ENCODE peak calls at places on chromosomes 6 and 20, in eight cellular contexts. B is fibroblast of mammary gland; W is pancreas; Q is stomach; R is psoas muscle; O is CD8-positive, alpha-beta T cell; U is HCT116; X is lower leg skin. Z is an unnamed sample.

GRCh38 chr6:78093861-78094360 is 441.1 kb downstream of the MEI4 start:
- DNase-seq in B (no peak), W (no peak), Q (no peak), R (no peak), O (no peak), U (no peak), X (no peak), Z (no peak)

GRCh38 chr6:111530777-111531176 is 47.8 kb upstream of the REV3L start:
- DNase-seq in B (no peak), W (no peak), Q (no peak), R (no peak), O (no peak), U (no peak), X (no peak), Z (no peak)

GRCh38 chr6:44956426-44956825 is 371.7 kb upstream of the RUNX2 start:
- DNase-seq in B (peak), W (no peak), Q (no peak), R (no peak), O (no peak), U (no peak), X (no peak), Z (no peak)

GRCh38 chr6:149929422-149929821 is 6.5 kb upstream of the RAET1G start:
- DNase-seq in B (no peak), W (no peak), Q (no peak), R (no peak), O (no peak), U (no peak), X (no peak), Z (no peak)

GRCh38 chr6:21348462-21349195 is 244.9 kb upstream of the SOX4 start:
- DNase-seq in B (peak), W (no peak), Q (no peak), R (peak), O (no peak), U (no peak), X (peak), Z (peak)

GRCh38 chr6:12718025-12718424 is 1.5 kb downstream of the PHACTR1 start:
- DNase-seq in B (no peak), W (no peak), Q (no peak), R (no peak), O (no peak), U (no peak), X (no peak), Z (peak)

GRCh38 chr20:25541676-25542075 is 43.7 kb downstream of the NINL start:
- DNase-seq in B (peak), W (no peak), Q (no peak), R (no peak), O (no peak), U (no peak), X (no peak), Z (no peak)

GRCh38 chr6:144064402-144064830 is 31.0 kb downstream of the SF3B5 start:
- DNase-seq in B (no peak), W (peak), Q (peak), R (peak), O (peak), U (no peak), X (no peak), Z (no peak)

GRCh38 chr6:5787054-5787720 is 219.5 kb downstream of the NRN1 start:
- DNase-seq in B (no peak), W (no peak), Q (no peak), R (no peak), O (no peak), U (no peak), X (no peak), Z (no peak)

GRCh38 chr6:71531841-71532240 is 243.2 kb downstream of the OGFRL1 start:
- DNase-seq in B (no peak), W (no peak), Q (no peak), R (no peak), O (no peak), U (no peak), X (no peak), Z (no peak)

GRCh38 chr6:25403150-25403549 is 124.0 kb downstream of the CARMIL1 start:
- DNase-seq in B (no peak), W (no peak), Q (no peak), R (no peak), O (no peak), U (no peak), X (no peak), Z (no peak)

GRCh38 chr6:114740547-114740946 is 397.7 kb upstream of the HS3ST5 start:
- DNase-seq in B (no peak), W (no peak), Q (no peak), R (no peak), O (no peak), U (no peak), X (no peak), Z (peak)

GRCh38 chr20:44231713-44232468 is 15.2 kb upstream of the GDAP1L1 start:
- DNase-seq in B (no peak), W (no peak), Q (no peak), R (no peak), O (no peak), U (no peak), X (no peak), Z (no peak)

GRCh38 chr20:10652660-10653191 is 21.1 kb downstream of the JAG1 start:
- DNase-seq in B (no peak), W (no peak), Q (no peak), R (no peak), O (no peak), U (no peak), X (no peak), Z (no peak)

GRCh38 chr6:44009425-44010321 is 117.6 kb downstream of the MRPL14 start:
- DNase-seq in B (peak), W (peak), Q (peak), R (no peak), O (no peak), U (no peak), X (no peak), Z (no peak)

GRCh38 chr20:3922223-3922982 is 33.2 kb downstream of the PANK2 start:
- DNase-seq in B (no peak), W (no peak), Q (no peak), R (no peak), O (no peak), U (no peak), X (no peak), Z (no peak)

GRCh38 chr6:118168421-118168820 is 261.4 kb downstream of the SLC35F1 start:
- DNase-seq in B (no peak), W (no peak), Q (no peak), R (no peak), O (no peak), U (no peak), X (no peak), Z (no peak)

GRCh38 chr6:41966961-41967311 is 25.3 kb upstream of the CCND3 start:
- DNase-seq in B (peak), W (no peak), Q (no peak), R (no peak), O (no peak), U (peak), X (no peak), Z (no peak)

GRCh38 chr6:41706876-41707564 is 28.4 kb downstream of the TFEB start:
- DNase-seq in B (peak), W (no peak), Q (no peak), R (peak), O (no peak), U (no peak), X (peak), Z (no peak)

GRCh38 chr6:85357651-85358050 is 92.2 kb upstream of the NT5E start:
- DNase-seq in B (no peak), W (no peak), Q (no peak), R (no peak), O (no peak), U (no peak), X (no peak), Z (no peak)

GRCh38 chr6:113634352-113635163 is 222.6 kb upstream of the MARCKS start:
- DNase-seq in B (peak), W (no peak), Q (no peak), R (no peak), O (no peak), U (no peak), X (no peak), Z (no peak)

GRCh38 chr6:24950210-24950941 is 14.6 kb upstream of the RIPOR2 start:
- DNase-seq in B (no peak), W (no peak), Q (no peak), R (no peak), O (no peak), U (no peak), X (no peak), Z (no peak)

GRCh38 chr20:61896058-61896961 is 169.4 kb downstream of the TAF4 start:
- DNase-seq in B (peak), W (peak), Q (peak), R (no peak), O (peak), U (peak), X (no peak), Z (no peak)

GRCh38 chr6:17945111-17945510 is 42.3 kb downstream of the KIF13A start:
- DNase-seq in B (peak), W (no peak), Q (no peak), R (no peak), O (no peak), U (no peak), X (no peak), Z (no peak)

GRCh38 chr6:119482850-119483285 is 133.3 kb upstream of the MAN1A1 start:
- DNase-seq in B (no peak), W (no peak), Q (peak), R (no peak), O (no peak), U (no peak), X (no peak), Z (no peak)

GRCh38 chr6:109807881-109808280 is 116.8 kb downstream of the FIG4 start:
- DNase-seq in B (no peak), W (no peak), Q (no peak), R (no peak), O (no peak), U (no peak), X (no peak), Z (no peak)

GRCh38 chr20:41173161-41173721 is 35.9 kb downstream of the PLCG1 start:
- DNase-seq in B (peak), W (peak), Q (peak), R (peak), O (peak), U (peak), X (peak), Z (no peak)
- TF ChIP-seq CTCF in B (peak), W (peak), Q (peak), R (peak), O (peak), U (peak), X (no peak), Z (peak)

DNA sequence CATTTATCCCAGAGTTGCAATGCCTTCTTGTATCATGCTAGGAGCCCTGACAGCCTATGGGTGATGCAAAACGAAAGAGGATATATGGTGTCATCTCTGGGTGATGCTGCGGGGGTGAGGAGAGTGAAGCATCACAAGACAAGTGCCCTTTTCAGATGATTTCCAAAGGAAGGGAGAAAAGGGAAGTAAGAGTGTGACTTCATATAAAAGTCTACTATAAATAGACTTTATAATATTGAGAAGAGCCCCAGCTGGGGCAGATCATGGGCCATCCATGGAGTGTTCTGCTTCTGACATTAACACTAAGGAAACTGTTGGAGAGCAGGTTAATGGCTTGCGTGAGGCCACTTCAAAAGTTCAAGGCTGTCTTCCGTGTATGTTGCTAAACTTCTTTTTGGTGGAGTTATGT is 4.4 kb downstream of the CD83 start:
- DNase-seq in B (no peak), W (no peak), Q (no peak), R (no peak), O (no peak), U (no peak), X (peak), Z (no peak)
- H3K4me3 ChIP-seq in B (no peak), W (no peak), Q (no peak), R (no peak), O (no peak), U (no peak), X (no peak), Z (no peak)

DNA sequence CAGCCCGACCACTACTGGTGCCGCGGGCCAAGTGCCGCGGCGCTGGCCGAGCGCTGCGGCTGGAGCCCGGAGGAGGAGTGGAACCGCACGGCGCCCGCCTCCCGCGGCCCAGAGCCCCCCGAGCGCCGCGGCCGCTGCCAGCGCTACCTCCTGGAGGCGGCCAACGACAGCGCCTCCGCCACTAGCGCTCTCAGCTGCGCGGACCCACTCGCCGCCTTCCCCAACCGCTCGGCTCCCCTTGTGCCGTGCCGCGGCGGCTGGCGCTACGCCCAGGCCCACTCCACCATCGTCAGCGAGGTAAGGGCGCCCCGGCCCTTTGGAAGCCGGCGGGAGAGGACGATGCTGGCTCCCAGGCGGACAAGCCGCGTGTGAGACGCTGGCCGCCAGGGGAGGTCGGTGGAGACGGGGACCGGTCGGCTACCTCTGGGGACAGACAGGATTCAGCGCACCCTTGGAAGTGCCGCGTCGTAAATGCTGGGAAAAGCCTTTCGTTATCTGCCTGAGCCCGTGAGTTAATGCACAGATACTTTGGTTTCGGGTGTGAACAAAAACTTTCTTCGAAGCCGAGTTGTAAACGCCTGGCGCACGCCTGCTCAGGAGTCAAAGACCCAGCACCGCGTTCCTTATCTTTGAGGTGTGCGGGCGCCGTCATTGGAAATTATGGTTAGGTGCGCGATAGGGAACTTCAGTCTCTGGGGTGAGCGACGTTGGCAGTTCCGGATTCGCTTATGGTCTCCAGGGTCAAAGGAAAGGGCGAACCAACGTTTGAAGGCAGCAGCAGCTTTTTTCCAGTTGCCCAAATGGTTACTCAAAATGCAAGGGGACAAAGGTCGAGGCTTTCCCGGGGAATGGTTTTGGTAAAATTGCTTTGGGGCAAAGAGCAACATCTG is 619 bp downstream of the SLC22A3 start:
- DNase-seq in B (no peak), W (peak), Q (peak), R (peak), O (no peak), U (no peak), X (no peak), Z (no peak)
- TF ChIP-seq CTCF in B (no peak), W (no peak), Q (no peak), R (peak), O (no peak), U (no peak), X (no peak), Z (peak)

GRCh38 chr6:161356167-161356844 is 82.4 kb upstream of the AGPAT4 start:
- DNase-seq in B (no peak), W (no peak), Q (no peak), R (no peak), O (no peak), U (no peak), X (no peak), Z (no peak)
- H3K4me3 ChIP-seq in B (no peak), W (no peak), Q (no peak), R (no peak), O (no peak), U (no peak), X (no peak), Z (no peak)

GRCh38 chr6:27605401-27606342 is 132.8 kb upstream of the ZNF184 start:
- DNase-seq in B (peak), W (no peak), Q (no peak), R (no peak), O (no peak), U (peak), X (no peak), Z (peak)

GRCh38 chr6:27611451-27611850 is 138.5 kb upstream of the ZNF184 start:
- DNase-seq in B (no peak), W (no peak), Q (no peak), R (no peak), O (no peak), U (no peak), X (no peak), Z (no peak)

GRCh38 chr6:27604986-27605385 is 132.1 kb upstream of the ZNF184 start:
- DNase-seq in B (peak), W (no peak), Q (no peak), R (no peak), O (no peak), U (no peak), X (no peak), Z (no peak)

DNA sequence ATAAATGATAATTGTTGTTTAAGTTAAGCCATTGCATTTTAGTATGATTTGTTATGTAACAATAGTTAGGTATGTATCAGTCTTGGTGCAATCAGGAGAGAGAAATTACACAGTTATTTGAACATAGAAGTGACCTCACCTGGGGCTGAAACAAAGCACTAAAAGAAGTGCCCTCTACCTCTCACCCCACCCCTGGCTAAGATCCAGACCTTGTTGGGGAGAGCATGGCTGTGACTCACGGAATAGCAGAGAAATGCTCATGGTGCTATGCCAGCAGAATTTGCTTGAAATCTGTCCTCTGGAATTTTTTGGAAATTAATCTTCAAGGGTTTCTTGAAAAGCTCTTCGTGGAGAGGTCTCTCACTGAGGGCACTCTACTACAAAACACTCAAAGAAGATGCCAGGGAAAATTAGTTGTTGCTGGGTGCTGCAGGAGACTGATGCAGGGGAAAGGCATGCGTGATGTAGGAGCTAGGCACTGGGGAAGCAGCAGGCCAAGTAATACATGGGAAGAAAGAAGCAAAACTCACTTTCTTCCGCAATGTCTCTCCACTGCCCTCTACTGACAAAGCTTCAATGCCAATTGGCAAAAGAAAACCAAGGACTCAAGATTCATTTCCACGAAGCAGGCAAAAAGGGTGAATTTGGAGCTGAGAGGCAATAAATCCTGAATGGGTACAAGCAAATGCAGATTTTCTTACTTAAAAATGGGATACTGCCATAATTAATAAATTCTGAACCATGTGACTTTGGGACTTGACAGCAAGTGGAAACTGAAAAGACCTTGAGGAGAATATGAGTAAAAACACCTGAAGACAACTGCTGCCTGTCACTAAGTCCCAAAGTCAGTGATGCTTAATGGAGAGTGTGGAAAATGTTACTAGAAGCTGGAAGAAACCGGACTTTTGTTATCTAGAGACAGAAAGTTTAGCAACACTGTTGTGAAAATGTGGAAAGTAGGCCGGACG is 136.3 kb upstream of the ZNF184 start:
- DNase-seq in B (peak), W (no peak), Q (no peak), R (no peak), O (no peak), U (peak), X (no peak), Z (no peak)
- TF ChIP-seq CTCF in B (peak), W (peak), Q (peak), R (peak), O (peak), U (peak), X (no peak), Z (peak)

Z was measured in retinal pigment epithelial cell.